ENCODE peak calls at places on chromosomes 2 and 18, in five cellular contexts. T is kidney tubule cell, H is AG08395, K is foreskin fibroblast, I is endothelial cell. Y is an unnamed sample.

GRCh38 chr2:128473175-128474013 is 154.7 kb upstream of the HS6ST1 start:
- DNase-seq in H (peak), I (no peak), K (peak), T (peak), Y (peak)

GRCh38 chr2:174902491-174903242 is 102.5 kb downstream of the CHN1 start:
- DNase-seq in H (no peak), I (no peak), T (no peak), K (peak), Y (peak)

GRCh38 chr2:7707723-7708122 is 790.5 kb downstream of the RNF144A start:
- DNase-seq in T (peak), I (no peak), K (peak), H (peak), Y (no peak)

GRCh38 chr2:45027051-45027450 is 17.8 kb upstream of the SIX2 start:
- DNase-seq in I (no peak), H (no peak), T (no peak), K (no peak), Y (no peak)

GRCh38 chr2:10329880-10330699 is 27.4 kb downstream of the HPCAL1 start:
- DNase-seq in T (peak), K (peak), H (peak), I (no peak), Y (no peak)

GRCh38 chr2:24824966-24825882 is 32.0 kb downstream of the CENPO start:
- DNase-seq in T (no peak), K (no peak), H (no peak), I (no peak), Y (no peak)

GRCh38 chr2:129872438-129872837 is 107.0 kb upstream of the RAB6C start:
- DNase-seq in I (no peak), K (no peak), H (no peak), T (peak), Y (no peak)

GRCh38 chr2:120874401-120874821 is 138.7 kb downstream of the GLI2 start:
- DNase-seq in K (no peak), I (no peak), H (no peak), T (no peak), Y (no peak)

GRCh38 chr2:234495801-234496441 is 960 bp downstream of the ARL4C start:
- DNase-seq in H (peak), I (peak), T (peak), K (peak), Y (no peak)

GRCh38 chr18:12659904-12660605 is 2.1 kb upstream of the SPIRE1 start:
- DNase-seq in K (peak), H (peak), T (peak), I (peak), Y (no peak)

GRCh38 chr2:237471457-237472186 is 15.4 kb upstream of the MLPH start:
- DNase-seq in K (no peak), I (peak), H (peak), T (peak), Y (no peak)

GRCh38 chr2:102489646-102490045 is 16.6 kb downstream of the SLC9A4 start:
- DNase-seq in I (no peak), H (no peak), T (no peak), K (no peak), Y (no peak)

GRCh38 chr2:201909348-201909747 is 103.0 kb downstream of the CDK15 start:
- DNase-seq in T (peak), K (peak), H (no peak), I (no peak), Y (no peak)